ENCODE peak calls at places on chromosome 21, in four cellular contexts. C, K, F and U are unnamed samples.

GRCh38 chr21:16536661-16537359 is 807.0 kb downstream of the USP25 start:
- DNase-seq in F (peak), K (no peak), C (no peak), U (no peak)

GRCh38 chr21:33937931-33938339 is 22.3 kb upstream of the ATP5PO start:
- DNase-seq in K (no peak), F (no peak), C (no peak), U (no peak)

GRCh38 chr21:33111577-33111976 is 41.6 kb downstream of the OLIG1 start:
- DNase-seq in F (no peak), K (no peak), C (no peak), U (no peak)

GRCh38 chr21:35222541-35222941 is 173.4 kb upstream of the RUNX1 start:
- DNase-seq in K (no peak), C (no peak), F (peak), U (no peak)

GRCh38 chr21:15063821-15064575 is 802 bp downstream of the NRIP1 start:
- DNase-seq in F (peak), C (peak), K (no peak), U (no peak)

GRCh38 chr21:43333301-43334062 is 93.4 kb downstream of the SIK1 start:
- DNase-seq in F (peak), K (no peak), C (no peak), U (no peak)

GRCh38 chr21:37557261-37557950 is 190.8 kb downstream of the DYRK1A start:
- DNase-seq in F (no peak), K (no peak), C (no peak), U (no peak)

GRCh38 chr21:38861989-38862683 is 56.4 kb downstream of the ETS2 start:
- DNase-seq in C (no peak), K (no peak), F (no peak), U (peak)

GRCh38 chr21:30345014-30345413 is 3.4 kb downstream of the KRTAP23-1 start:
- DNase-seq in F (no peak), C (no peak), K (no peak), U (no peak)

GRCh38 chr21:35006248-35006647 is 42.9 kb downstream of the RUNX1 start:
- DNase-seq in K (no peak), F (no peak), C (no peak), U (no peak)

GRCh38 chr21:27694667-27695066 is 727.8 kb upstream of the ADAMTS5 start:
- DNase-seq in K (no peak), F (no peak), C (no peak), U (no peak)

GRCh38 chr21:36847189-36847588 is 119.3 kb downstream of the HLCS start:
- DNase-seq in C (no peak), K (no peak), F (peak), U (no peak)

GRCh38 chr21:43307677-43308070 is 119.3 kb downstream of the SIK1 start:
- DNase-seq in C (no peak), K (no peak), F (no peak), U (no peak)

GRCh38 chr21:34192646-34193285 is 119.4 kb downstream of the MRPS6 start:
- DNase-seq in F (no peak), K (no peak), C (no peak), U (no peak)

GRCh38 chr21:25625036-25625435 is 14.0 kb upstream of the JAM2 start:
- DNase-seq in C (no peak), F (no peak), K (no peak), U (no peak)

GRCh38 chr21:43331962-43332458 is 94.9 kb downstream of the SIK1 start:
- DNase-seq in C (no peak), F (peak), K (no peak), U (no peak)

GRCh38 chr21:44714905-44715304 is 3.5 kb upstream of the TSPEAR start:
- DNase-seq in C (no peak), K (no peak), F (no peak), U (no peak)

GRCh38 chr21:17139696-17140095 is 373.1 kb upstream of the CXADR start:
- DNase-seq in C (no peak), F (no peak), K (no peak), U (no peak)

GRCh38 chr21:31489014-31489413 is 145.0 kb upstream of the TIAM1 start:
- DNase-seq in F (no peak), C (no peak), K (no peak), U (no peak)

GRCh38 chr21:25456672-25457071 is 150.6 kb downstream of the MRPL39 start:
- DNase-seq in K (no peak), C (no peak), F (no peak), U (no peak)

GRCh38 chr21:29849735-29850176 is 90.0 kb downstream of the GRIK1 start:
- DNase-seq in F (peak), K (peak), C (peak), U (peak)

GRCh38 chr21:41358193-41359166 is 3.3 kb upstream of the MX2 start:
- DNase-seq in C (no peak), F (no peak), K (no peak), U (no peak)

GRCh38 chr21:26948194-26948593 is 18.7 kb downstream of the ADAMTS5 start:
- DNase-seq in C (no peak), K (no peak), F (no peak), U (no peak)

GRCh38 chr21:18902641-18903040 is 499.1 kb upstream of the TMPRSS15 start:
- DNase-seq in F (no peak), C (no peak), K (no peak), U (no peak)

GRCh38 chr21:36861595-36861883 is 104.9 kb downstream of the HLCS start:
- DNase-seq in K (no peak), C (no peak), F (no peak), U (no peak)

GRCh38 chr21:16634522-16634914 is 878.3 kb upstream of the CXADR start:
- DNase-seq in F (no peak), K (no peak), C (no peak), U (no peak)

GRCh38 chr21:44708866-44709425 is 2.4 kb downstream of the TSPEAR start:
- DNase-seq in K (no peak), C (no peak), F (no peak), U (no peak)

GRCh38 chr21:43785134-43785533 is 4.2 kb upstream of the RRP1 start:
- DNase-seq in F (no peak), K (no peak), C (no peak), U (no peak)

GRCh38 chr21:41576010-41576615 is 68.2 kb upstream of the TMPRSS2 start:
- DNase-seq in F (no peak), C (no peak), K (no peak), U (no peak)

GRCh38 chr21:15079276-15079675 is 14.5 kb upstream of the NRIP1 start:
- DNase-seq in K (no peak), F (no peak), C (no peak), U (no peak)

GRCh38 chr21:14526816-14527689 is 19.1 kb downstream of the SAMSN1 start:
- DNase-seq in K (no peak), C (no peak), F (no peak), U (no peak)

GRCh38 chr21:25512095-25513086 is 94.9 kb downstream of the MRPL39 start:
- DNase-seq in K (no peak), F (no peak), C (no peak), U (no peak)

GRCh38 chr21:41879190-41879998 is at the start of gene PRDM15:
- DNase-seq in K (peak), F (peak), C (peak), U (peak)

GRCh38 chr21:39444406-39445145 is 1.0 kb downstream of the LCA5L start:
- DNase-seq in C (no peak), K (no peak), F (peak), U (no peak)

GRCh38 chr21:39654951-39655350 is 42.2 kb downstream of the B3GALT5 start:
- DNase-seq in C (no peak), K (no peak), F (no peak), U (no peak)

GRCh38 chr21:26637346-26637745 is 64.3 kb upstream of the CYYR1 start:
- DNase-seq in K (no peak), C (no peak), F (no peak), U (no peak)

GRCh38 chr21:32378956-32379355 is 13.9 kb downstream of the URB1 start:
- DNase-seq in C (no peak), F (no peak), K (no peak), U (no peak)

GRCh38 chr21:45208627-45208951 is 79.1 kb downstream of the POFUT2 start:
- DNase-seq in F (peak), C (no peak), K (no peak), U (no peak)

GRCh38 chr21:35095859-35096291 is 46.8 kb upstream of the RUNX1 start:
- DNase-seq in C (no peak), F (no peak), K (no peak), U (no peak)